ENCODE peak calls at places on chromosome 4, in six cellular contexts. X, H, N, F, Q and K are unnamed samples.

GRCh38 chr4:4849106-4849505 is 10.4 kb upstream of the MSX1 start:
- DNase-seq in X (no peak), H (no peak), N (no peak), F (no peak), Q (no peak), K (no peak)

GRCh38 chr4:143558823-143559756 is 45.6 kb downstream of the SMARCA5 start:
- DNase-seq in X (peak), H (peak), N (peak), F (peak), Q (peak), K (peak)

GRCh38 chr4:109389367-109390118 is 44.1 kb upstream of the SEC24B start:
- DNase-seq in X (no peak), H (no peak), N (no peak), F (no peak), Q (no peak), K (no peak)

GRCh38 chr4:8581094-8581861 is 1.1 kb downstream of the GPR78 start:
- DNase-seq in X (no peak), H (no peak), N (no peak), F (no peak), Q (no peak), K (no peak)

GRCh38 chr4:38094419-38094818 is 134.2 kb downstream of the PTTG2 start:
- DNase-seq in X (no peak), H (no peak), N (no peak), F (no peak), Q (peak), K (no peak)

GRCh38 chr4:8550691-8551090 is 29.5 kb upstream of the GPR78 start:
- DNase-seq in X (no peak), H (no peak), N (no peak), F (no peak), Q (no peak), K (no peak)

GRCh38 chr4:101191302-101192098 is 155.8 kb downstream of the PPP3CA start:
- DNase-seq in X (no peak), H (peak), N (peak), F (no peak), Q (peak), K (peak)

GRCh38 chr4:145554691-145555090 is 64.5 kb upstream of the MMAA start:
- DNase-seq in X (no peak), H (no peak), N (no peak), F (no peak), Q (no peak), K (no peak)

GRCh38 chr4:175435437-175435836 is 376.6 kb downstream of the GPM6A start:
- DNase-seq in X (no peak), H (peak), N (no peak), F (no peak), Q (no peak), K (no peak)

GRCh38 chr4:6281436-6282144 is 11.9 kb downstream of the WFS1 start:
- DNase-seq in X (no peak), H (no peak), N (peak), F (no peak), Q (no peak), K (peak)

GRCh38 chr4:139916041-139916440 is 237.9 kb downstream of the MAML3 start:
- DNase-seq in X (no peak), H (no peak), N (no peak), F (no peak), Q (no peak), K (no peak)

GRCh38 chr4:175443547-175443946 is 368.5 kb downstream of the GPM6A start:
- DNase-seq in X (no peak), H (no peak), N (no peak), F (no peak), Q (no peak), K (no peak)

GRCh38 chr4:41140410-41140809 is 73.9 kb downstream of the APBB2 start:
- DNase-seq in X (no peak), H (no peak), N (no peak), F (no peak), Q (no peak), K (no peak)

GRCh38 chr4:128727658-128728057 is 81.8 kb upstream of the JADE1 start:
- DNase-seq in X (no peak), H (no peak), N (no peak), F (no peak), Q (no peak), K (no peak)

GRCh38 chr4:57102050-57102564 is 8.1 kb downstream of the IGFBP7 start:
- DNase-seq in X (no peak), H (peak), N (no peak), F (no peak), Q (no peak), K (peak)

GRCh38 chr4:148986951-148987350 is 544.7 kb upstream of the NR3C2 start:
- DNase-seq in X (no peak), H (no peak), N (no peak), F (no peak), Q (no peak), K (no peak)

GRCh38 chr4:176259330-176260090 is 9.5 kb downstream of the ASB5 start:
- DNase-seq in X (no peak), H (no peak), N (no peak), F (no peak), Q (no peak), K (no peak)

GRCh38 chr4:103137446-103137827 is 37.8 kb upstream of the BDH2 start:
- DNase-seq in X (no peak), H (peak), N (no peak), F (no peak), Q (no peak), K (no peak)

GRCh38 chr4:181291615-181292014 is 951.6 kb upstream of the TENM3 start:
- DNase-seq in X (peak), H (no peak), N (no peak), F (no peak), Q (no peak), K (no peak)

GRCh38 chr4:40040908-40041307 is 15.7 kb upstream of the N4BP2 start:
- DNase-seq in X (no peak), H (no peak), N (no peak), F (no peak), Q (no peak), K (no peak)

GRCh38 chr4:10093801-10094552 is 22.6 kb downstream of the WDR1 start:
- DNase-seq in X (no peak), H (peak), N (no peak), F (no peak), Q (no peak), K (peak)

GRCh38 chr4:164293776-164294175 is 460.2 kb upstream of the SMIM31 start:
- DNase-seq in X (no peak), H (no peak), N (no peak), F (no peak), Q (no peak), K (no peak)

GRCh38 chr4:47373174-47373573 is 90.3 kb downstream of the COMMD8 start:
- DNase-seq in X (no peak), H (no peak), N (no peak), F (no peak), Q (no peak), K (no peak)

GRCh38 chr4:12382567-12382966 is 953.9 kb upstream of the HS3ST1 start:
- DNase-seq in X (no peak), H (no peak), N (no peak), F (no peak), Q (no peak), K (no peak)

GRCh38 chr4:45064741-45065140 is 338.4 kb upstream of the GNPDA2 start:
- DNase-seq in X (no peak), H (no peak), N (no peak), F (no peak), Q (no peak), K (no peak)

GRCh38 chr4:98976716-98977115 is 18.8 kb upstream of the METAP1 start:
- DNase-seq in X (no peak), H (no peak), N (no peak), F (no peak), Q (no peak), K (no peak)

GRCh38 chr4:3220586-3221494 is 28.1 kb upstream of the MSANTD1 start:
- DNase-seq in X (no peak), H (no peak), N (no peak), F (no peak), Q (no peak), K (peak)

GRCh38 chr4:98150092-98150761 is 7.0 kb upstream of the STPG2 start:
- DNase-seq in X (peak), H (peak), N (no peak), F (no peak), Q (no peak), K (no peak)

GRCh38 chr4:4672397-4672796 is 130.5 kb upstream of the STX18 start:
- DNase-seq in X (no peak), H (no peak), N (no peak), F (no peak), Q (no peak), K (no peak)

GRCh38 chr4:118918388-118918787 is 29.7 kb downstream of the SYNPO2 start:
- DNase-seq in X (no peak), H (peak), N (peak), F (no peak), Q (no peak), K (no peak)

GRCh38 chr4:1501754-1502500 is 95.7 kb upstream of the NKX1-1 start:
- DNase-seq in X (no peak), H (no peak), N (no peak), F (no peak), Q (peak), K (peak)

GRCh38 chr4:40530961-40531635 is 98.6 kb downstream of the RBM47 start:
- DNase-seq in X (no peak), H (no peak), N (no peak), F (no peak), Q (no peak), K (peak)

GRCh38 chr4:174658246-174658645 is 136.0 kb upstream of the HPGD start:
- DNase-seq in X (no peak), H (no peak), N (no peak), F (no peak), Q (no peak), K (no peak)

GRCh38 chr4:24210332-24210902 is 320.6 kb upstream of the PPARGC1A start:
- DNase-seq in X (no peak), H (no peak), N (no peak), F (no peak), Q (no peak), K (peak)

GRCh38 chr4:16608611-16609125 is 289.8 kb downstream of the LDB2 start:
- DNase-seq in X (no peak), H (no peak), N (no peak), F (no peak), Q (no peak), K (no peak)

GRCh38 chr4:92101609-92102231 is 202.0 kb upstream of the GRID2 start:
- DNase-seq in X (no peak), H (no peak), N (no peak), F (no peak), Q (no peak), K (no peak)

GRCh38 chr4:78596111-78596742 is 44.7 kb downstream of the ANXA3 start:
- DNase-seq in X (no peak), H (no peak), N (no peak), F (no peak), Q (no peak), K (no peak)